ENCODE peak calls at places on chromosomes 2 and 18, in ten cellular contexts. J is kidney, W is stomach, G is mucosa of descending colon, T is fibroblast of lung, L is upper lobe of left lung, P is colonic mucosa, S is sigmoid colon, M is prostate gland, Q is aorta. H is an unnamed sample.

GRCh38 chr18:45173799-45174519 is 441.3 kb upstream of the SLC14A2 start:
- DNase-seq in J (no peak), W (no peak), G (no peak), T (no peak), L (no peak), P (no peak), S (no peak), M (no peak), Q (no peak), H (no peak)

GRCh38 chr2:111704246-111704645 is 179.7 kb downstream of the ANAPC1 start:
- DNase-seq in J (no peak), W (no peak), G (no peak), T (peak; percentile 85), L (no peak), P (peak; percentile 15), S (no peak), M (no peak), Q (no peak), H (no peak)

GRCh38 chr2:42888846-42889245 is 96.5 kb upstream of the HAAO start:
- DNase-seq in J (no peak), W (no peak), G (no peak), T (peak; percentile 37), L (no peak), P (no peak), S (no peak), M (no peak), Q (no peak), H (no peak)

GRCh38 chr18:35497006-35497333 is 790 bp downstream of the INO80C start:
- DNase-seq in J (no peak), W (no peak), G (no peak), T (peak; percentile 66), L (no peak), P (peak; percentile 46), S (peak; percentile 73), M (no peak), Q (no peak), H (no peak)

GRCh38 chr2:54490863-54491262 is 34.7 kb downstream of the SPTBN1 start:
- DNase-seq in J (no peak), W (no peak), G (no peak), T (no peak), L (no peak), P (no peak), S (no peak), M (no peak), Q (no peak), H (no peak)

GRCh38 chr18:25518716-25519053 is 166.7 kb upstream of the ZNF521 start:
- DNase-seq in J (no peak), W (no peak), G (no peak), T (no peak), L (no peak), P (no peak), S (no peak), M (no peak), Q (no peak), H (no peak)

GRCh38 chr18:33660696-33661310 is 82.8 kb downstream of the ASXL3 start:
- DNase-seq in J (no peak), W (no peak), G (no peak), T (peak; percentile 7), L (no peak), P (no peak), S (no peak), M (no peak), Q (no peak), H (no peak)

GRCh38 chr2:9592699-9593098 is 37.1 kb upstream of the ADAM17 start:
- DNase-seq in J (no peak), W (no peak), G (no peak), T (no peak), L (no peak), P (no peak), S (no peak), M (no peak), Q (no peak), H (no peak)

GRCh38 chr2:16626497-16626896 is 39.1 kb downstream of the CYRIA start:
- DNase-seq in J (no peak), W (no peak), G (no peak), T (peak; percentile 76), L (peak; percentile 22), P (no peak), S (no peak), M (no peak), Q (no peak), H (no peak)

GRCh38 chr2:106165556-106165955 is 28.5 kb downstream of the UXS1 start:
- DNase-seq in J (no peak), W (no peak), G (no peak), T (no peak), L (no peak), P (no peak), S (no peak), M (no peak), Q (no peak), H (no peak)

GRCh38 chr2:106167067-106167466 is 27.0 kb downstream of the UXS1 start:
- DNase-seq in J (no peak), W (no peak), G (no peak), T (no peak), L (no peak), P (no peak), S (no peak), M (no peak), Q (no peak), H (no peak)

GRCh38 chr2:106172649-106173048 is 21.5 kb downstream of the UXS1 start:
- DNase-seq in J (no peak), W (no peak), G (no peak), T (no peak), L (no peak), P (no peak), S (no peak), M (no peak), Q (no peak), H (no peak)

GRCh38 chr2:106165064-106165463 is 29.0 kb downstream of the UXS1 start:
- DNase-seq in J (no peak), W (no peak), G (no peak), T (no peak), L (no peak), P (no peak), S (no peak), M (no peak), Q (no peak), H (no peak)

DNA sequence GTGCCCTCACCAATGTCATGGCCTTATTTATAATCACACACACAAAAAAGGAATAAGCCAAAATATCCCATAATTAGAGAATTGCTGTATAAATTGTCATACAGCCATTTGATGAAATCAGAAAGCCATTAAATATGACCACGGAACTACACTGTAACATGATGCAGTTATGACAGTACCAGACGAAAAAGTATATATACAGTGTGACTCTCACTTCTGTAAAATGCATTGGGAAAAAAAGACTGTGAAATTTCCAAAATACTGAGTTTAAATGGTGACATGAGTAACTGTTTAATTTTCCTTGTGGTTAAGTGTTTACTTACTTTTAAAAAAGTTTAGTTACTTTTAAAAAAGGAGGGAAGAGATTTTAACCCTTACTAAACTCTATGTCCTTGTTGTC is 25.4 kb downstream of the UXS1 start:
- DNase-seq in J (no peak), W (no peak), G (no peak), T (no peak), L (no peak), P (no peak), S (no peak), M (no peak), Q (no peak), H (no peak)
- H3K4me1 ChIP-seq in J (peaks cover 16% of the 10 kb centered on the region), W (no peaks in the 10 kb centered on the region), G (no peaks in the 10 kb centered on the region), T (no peaks in the 10 kb centered on the region), L (peaks cover 37% of the 10 kb centered on the region), P (no peaks in the 10 kb centered on the region), S (no peaks in the 10 kb centered on the region), M (no peaks in the 10 kb centered on the region), Q (no peaks in the 10 kb centered on the region), H (no peaks in the 10 kb centered on the region)

DNA sequence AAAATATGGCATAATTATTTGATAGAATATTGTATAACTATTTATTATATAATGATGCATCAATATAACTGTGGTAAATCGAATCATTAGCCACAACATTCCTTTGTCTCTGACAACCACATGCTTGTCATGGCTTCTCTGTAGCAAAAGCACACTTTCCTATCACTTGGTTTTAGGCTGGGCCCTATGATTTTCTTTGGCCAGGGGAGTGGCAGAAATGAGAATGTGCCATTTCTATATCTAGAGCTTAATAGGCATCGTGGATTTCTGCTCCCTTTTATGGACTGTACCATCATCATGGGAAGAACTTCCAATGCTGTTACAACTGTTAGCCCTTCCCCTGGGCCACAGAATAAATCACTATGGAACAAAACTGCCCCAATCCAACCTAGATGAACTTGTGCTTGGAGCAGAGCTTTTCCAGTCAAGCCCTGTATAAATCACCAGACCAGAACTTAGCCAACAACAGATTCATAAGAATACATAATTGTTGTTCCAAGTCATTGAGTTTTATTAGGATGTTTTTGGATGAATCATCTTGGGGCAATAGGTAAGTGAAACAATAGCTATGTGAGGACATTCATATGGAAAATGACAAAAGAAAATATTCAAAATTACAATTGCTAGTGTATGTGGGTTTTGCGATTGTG is 715.8 kb downstream of the ERBB4 start:
- DNase-seq in J (no peak), W (no peak), G (no peak), T (peak; percentile 32), L (no peak), P (no peak), S (no peak), M (no peak), Q (no peak), H (no peak)
- H3K4me1 ChIP-seq in J (no peaks in the 10 kb centered on the region), W (no peaks in the 10 kb centered on the region), G (no peaks in the 10 kb centered on the region), T (no peaks in the 10 kb centered on the region), L (no peaks in the 10 kb centered on the region), P (no peaks in the 10 kb centered on the region), S (no peaks in the 10 kb centered on the region), M (no peaks in the 10 kb centered on the region), Q (no peaks in the 10 kb centered on the region), H (no peaks in the 10 kb centered on the region)

GRCh38 chr2:160205511-160205910 is 5.4 kb upstream of the ITGB6 start:
- DNase-seq in J (peak; percentile 93), W (peak; percentile 85), G (peak; percentile 82), T (peak; percentile 99), L (peak; percentile 34), P (peak; percentile 91), S (peak; percentile 71), M (peak; percentile 87), Q (peak; percentile 81), H (no peak)

GRCh38 chr2:160208662-160209229 is 8.7 kb upstream of the ITGB6 start:
- DNase-seq in J (no peak), W (no peak), G (no peak), T (no peak), L (no peak), P (no peak), S (no peak), M (no peak), Q (no peak), H (no peak)

GRCh38 chr2:160206436-160206835 is 6.4 kb upstream of the ITGB6 start:
- DNase-seq in J (no peak), W (no peak), G (no peak), T (no peak), L (no peak), P (no peak), S (no peak), M (no peak), Q (no peak), H (no peak)

GRCh38 chr2:160207804-160208661 is 8.0 kb upstream of the ITGB6 start:
- DNase-seq in J (peak; percentile 94), W (peak; percentile 82), G (peak; percentile 88), T (peak; percentile 96), L (no peak), P (peak; percentile 90), S (peak; percentile 85), M (peak; percentile 47), Q (peak; percentile 94), H (no peak)

GRCh38 chr2:160207271-160207670 is 7.2 kb upstream of the ITGB6 start:
- DNase-seq in J (no peak), W (no peak), G (no peak), T (no peak), L (no peak), P (no peak), S (no peak), M (no peak), Q (no peak), H (no peak)
- H3K4me1 ChIP-seq in J (peaks cover 18% of the 10 kb centered on the region), W (peaks cover 24% of the 10 kb centered on the region), G (peaks cover 19% of the 10 kb centered on the region), T (peaks cover 30% of the 10 kb centered on the region), L (peaks cover 28% of the 10 kb centered on the region), P (no peaks in the 10 kb centered on the region), S (peaks cover 29% of the 10 kb centered on the region), M (no peaks in the 10 kb centered on the region), Q (no peaks in the 10 kb centered on the region), H (peaks cover 34% of the 10 kb centered on the region)

GRCh38 chr2:66582364-66582974 is 147.5 kb downstream of the MEIS1 start:
- DNase-seq in J (no peak), W (no peak), G (no peak), T (no peak), L (no peak), P (no peak), S (peak; percentile 70), M (no peak), Q (no peak), H (no peak)
- H3K4me1 ChIP-seq in J (no peaks in the 10 kb centered on the region), W (peaks cover 13% of the 10 kb centered on the region), G (no peaks in the 10 kb centered on the region), T (peaks cover 9% of the 10 kb centered on the region), L (peaks cover 3% of the 10 kb centered on the region), P (peaks cover under 1% of the 10 kb centered on the region), S (peaks cover 27% of the 10 kb centered on the region), M (no peaks in the 10 kb centered on the region), Q (no peaks in the 10 kb centered on the region), H (peaks cover 36% of the 10 kb centered on the region)

H was measured in esophagus muscularis mucosa.